ENCODE peak calls at places on chromosomes 2 and 18, in five cellular contexts. O, N, P, Z and V are unnamed samples.

GRCh38 chr2:66948234-66948633 is 448.9 kb upstream of the ETAA1 start:
- DNase-seq in P (no peak), O (no peak), N (no peak), Z (no peak), V (no peak)

GRCh38 chr18:76974345-76974744 is 152.0 kb downstream of the ZNF236 start:
- DNase-seq in O (no peak), Z (no peak), N (no peak), P (no peak), V (no peak)

GRCh38 chr2:138649571-138649970 is 130.6 kb downstream of the NXPH2 start:
- DNase-seq in P (no peak), Z (no peak), N (no peak), O (no peak), V (no peak)

GRCh38 chr2:19488009-19488691 is 129.7 kb upstream of the OSR1 start:
- DNase-seq in N (no peak), P (peak; percentile 94), O (no peak), Z (no peak), V (no peak)

GRCh38 chr2:110980613-110981062 is 140.1 kb upstream of the BCL2L11 start:
- DNase-seq in O (no peak), Z (no peak), P (no peak), N (no peak), V (no peak)

GRCh38 chr18:23071285-23071684 is 64.0 kb upstream of the CABLES1 start:
- DNase-seq in Z (peak; percentile 77), O (peak; percentile 66), P (no peak), N (peak; percentile 74), V (peak; percentile 90)

GRCh38 chr18:3044931-3045698 is 32.2 kb upstream of the LPIN2 start:
- DNase-seq in N (no peak), O (no peak), P (peak; percentile 39), Z (no peak), V (peak; percentile 34)

GRCh38 chr2:234787114-234787513 is 164.7 kb upstream of the SH3BP4 start:
- DNase-seq in O (no peak), Z (no peak), N (no peak), P (no peak), V (no peak)

GRCh38 chr2:159246325-159246988 is 40.0 kb downstream of the WDSUB1 start:
- DNase-seq in P (no peak), Z (no peak), O (no peak), N (no peak), V (no peak)

GRCh38 chr18:62329676-62330454 is 4.8 kb downstream of the TNFRSF11A start:
- DNase-seq in Z (no peak), O (peak; percentile 36), P (peak; percentile 95), N (no peak), V (no peak)

GRCh38 chr2:234060236-234060635 is 9.7 kb downstream of the SPP2 start:
- DNase-seq in N (no peak), O (no peak), P (no peak), Z (no peak), V (no peak)

GRCh38 chr2:237296756-237297155 is 117.2 kb downstream of the COL6A3 start:
- DNase-seq in P (no peak), N (no peak), Z (no peak), O (no peak), V (no peak)

GRCh38 chr2:217934321-217935131 is 68.3 kb downstream of the TNS1 start:
- DNase-seq in O (no peak), P (peak; percentile 22), Z (no peak), N (no peak), V (peak; percentile 75)

GRCh38 chr18:78517328-78517727 is 462.3 kb upstream of the SALL3 start:
- DNase-seq in Z (no peak), P (no peak), N (no peak), O (no peak), V (no peak)

GRCh38 chr18:34493099-34493544 is 217.0 kb upstream of the DTNA start:
- DNase-seq in N (peak; percentile 31), O (peak; percentile 16), Z (no peak), P (peak; percentile 64), V (no peak)

GRCh38 chr2:46983065-46983801 is 67.6 kb upstream of the MCFD2 start:
- DNase-seq in N (peak; percentile 86), Z (peak; percentile 82), P (peak; percentile 55), O (no peak), V (peak; percentile 67)

GRCh38 chr2:51579412-51579811 is 547.5 kb upstream of the NRXN1 start:
- DNase-seq in P (no peak), N (no peak), Z (no peak), O (no peak), V (no peak)

GRCh38 chr2:109374548-109375130 is 239.1 kb downstream of the SEPTIN10 start:
- DNase-seq in N (no peak), O (no peak), P (no peak), Z (no peak), V (no peak)

GRCh38 chr2:218465987-218466633 is 47.2 kb downstream of the VIL1 start:
- DNase-seq in N (no peak), O (no peak), Z (no peak), P (peak; percentile 60), V (peak; percentile 54)

GRCh38 chr2:58959996-58960395 is 718.9 kb upstream of the FANCL start:
- DNase-seq in Z (no peak), N (no peak), O (no peak), P (no peak), V (no peak)

GRCh38 chr18:35189510-35189909 is 51.3 kb upstream of the ZNF397 start:
- DNase-seq in O (no peak), N (no peak), Z (no peak), P (no peak), V (no peak)

GRCh38 chr2:219182331-219183150 is 4.5 kb downstream of the RETREG2 start:
- DNase-seq in O (no peak), N (no peak), Z (no peak), P (no peak), V (no peak)

GRCh38 chr2:165067958-165068612 is 112.8 kb upstream of the SLC38A11 start:
- DNase-seq in N (no peak), P (peak; percentile 17), Z (no peak), O (no peak), V (no peak)

GRCh38 chr2:2530334-2530733 is 199.3 kb upstream of the MYT1L start:
- DNase-seq in O (no peak), P (no peak), Z (no peak), N (no peak), V (no peak)

GRCh38 chr2:241866896-241867631 is 2.5 kb upstream of the RTP5 start:
- DNase-seq in N (no peak), P (no peak), O (no peak), Z (no peak), V (no peak)